ENCODE peak calls at places on chromosomes 11 and 22, in seven cellular contexts. One of them, this sample, is unnamed.

GRCh38 chr22:36395061-36395849 is 7.5 kb upstream of the MYH9 start:
- DNase-seq in uterus: no peak
- DNase-seq in aorta: no peak
- DNase-seq in adipocyte: no peak
- DNase-seq in SJSA1: no peak
- DNase-seq in naive thymus-derived CD4-positive, alpha-beta T cell: no peak
- DNase-seq in heart left ventricle: no peak
- DNase-seq in this sample: no peak

GRCh38 chr11:121723261-121723741 is 270.5 kb upstream of the SORL1-AS1 start:
- DNase-seq in SJSA1: no peak
- DNase-seq in aorta: peak; percentile 52
- DNase-seq in uterus: peak; percentile 49
- DNase-seq in adipocyte: peak; percentile 65
- DNase-seq in heart left ventricle: peak; percentile 45
- DNase-seq in naive thymus-derived CD4-positive, alpha-beta T cell: no peak
- DNase-seq in this sample: peak; percentile 47

GRCh38 chr22:39123811-39124668 is 27.0 kb downstream of the APOBEC3H start:
- DNase-seq in SJSA1: no peak
- DNase-seq in aorta: no peak
- DNase-seq in heart left ventricle: no peak
- DNase-seq in naive thymus-derived CD4-positive, alpha-beta T cell: no peak
- DNase-seq in adipocyte: no peak
- DNase-seq in uterus: no peak
- DNase-seq in this sample: no peak

GRCh38 chr11:79013509-79013908 is 427.3 kb downstream of the TENM4 start:
- DNase-seq in aorta: no peak
- DNase-seq in adipocyte: peak; percentile 3
- DNase-seq in SJSA1: no peak
- DNase-seq in uterus: no peak
- DNase-seq in naive thymus-derived CD4-positive, alpha-beta T cell: no peak
- DNase-seq in heart left ventricle: no peak
- DNase-seq in this sample: no peak

GRCh38 chr22:40216041-40216756 is 38.5 kb downstream of the TNRC6B start:
- DNase-seq in naive thymus-derived CD4-positive, alpha-beta T cell: no peak
- DNase-seq in uterus: no peak
- DNase-seq in heart left ventricle: no peak
- DNase-seq in SJSA1: no peak
- DNase-seq in adipocyte: no peak
- DNase-seq in aorta: no peak
- DNase-seq in this sample: no peak

GRCh38 chr11:31106326-31106725 is 263.2 kb downstream of the DCDC1 start:
- DNase-seq in uterus: no peak
- DNase-seq in aorta: no peak
- DNase-seq in heart left ventricle: no peak
- DNase-seq in naive thymus-derived CD4-positive, alpha-beta T cell: no peak
- DNase-seq in SJSA1: no peak
- DNase-seq in adipocyte: no peak
- DNase-seq in this sample: no peak

GRCh38 chr11:12535321-12535720 is 138.9 kb upstream of the TEAD1 start:
- DNase-seq in uterus: no peak
- DNase-seq in aorta: no peak
- DNase-seq in SJSA1: no peak
- DNase-seq in heart left ventricle: no peak
- DNase-seq in adipocyte: no peak
- DNase-seq in naive thymus-derived CD4-positive, alpha-beta T cell: no peak
- DNase-seq in this sample: no peak

GRCh38 chr11:13303668-13304649 is 26.4 kb downstream of the BMAL1 start:
- DNase-seq in heart left ventricle: no peak
- DNase-seq in adipocyte: no peak
- DNase-seq in aorta: peak; percentile 61
- DNase-seq in naive thymus-derived CD4-positive, alpha-beta T cell: no peak
- DNase-seq in uterus: no peak
- DNase-seq in SJSA1: no peak
- DNase-seq in this sample: no peak

GRCh38 chr22:31230871-31231621 is 18.9 kb downstream of the LIMK2 start:
- DNase-seq in uterus: no peak
- DNase-seq in naive thymus-derived CD4-positive, alpha-beta T cell: peak; percentile 53
- DNase-seq in heart left ventricle: no peak
- DNase-seq in SJSA1: peak; percentile 38
- DNase-seq in aorta: no peak
- DNase-seq in adipocyte: peak; percentile 84
- DNase-seq in this sample: no peak

GRCh38 chr11:57308426-57309060 is 16.2 kb downstream of the TNKS1BP1 start:
- DNase-seq in naive thymus-derived CD4-positive, alpha-beta T cell: no peak
- DNase-seq in uterus: no peak
- DNase-seq in heart left ventricle: no peak
- DNase-seq in aorta: no peak
- DNase-seq in adipocyte: no peak
- DNase-seq in SJSA1: no peak
- DNase-seq in this sample: no peak

GRCh38 chr22:35446365-35446764 is 46.4 kb downstream of the MCM5 start:
- DNase-seq in aorta: no peak
- DNase-seq in naive thymus-derived CD4-positive, alpha-beta T cell: no peak
- DNase-seq in heart left ventricle: no peak
- DNase-seq in uterus: peak; percentile 78
- DNase-seq in adipocyte: peak; percentile 85
- DNase-seq in SJSA1: peak; percentile 55
- DNase-seq in this sample: no peak

GRCh38 chr22:45445031-45445710 is 31.7 kb downstream of the RIBC2 start:
- DNase-seq in uterus: no peak
- DNase-seq in heart left ventricle: no peak
- DNase-seq in SJSA1: no peak
- DNase-seq in naive thymus-derived CD4-positive, alpha-beta T cell: no peak
- DNase-seq in adipocyte: no peak
- DNase-seq in aorta: no peak
- DNase-seq in this sample: peak; percentile 28

GRCh38 chr11:47714554-47715081 is 551 bp downstream of the AGBL2 start:
- DNase-seq in SJSA1: no peak
- DNase-seq in naive thymus-derived CD4-positive, alpha-beta T cell: no peak
- DNase-seq in heart left ventricle: no peak
- DNase-seq in aorta: no peak
- DNase-seq in uterus: peak; percentile 20
- DNase-seq in adipocyte: peak; percentile 67
- DNase-seq in this sample: peak; percentile 26

GRCh38 chr11:3841426-3842304 is 906 bp upstream of the RHOG start:
- DNase-seq in naive thymus-derived CD4-positive, alpha-beta T cell: peak; percentile 95
- DNase-seq in adipocyte: peak; percentile 95
- DNase-seq in aorta: peak; percentile 92
- DNase-seq in heart left ventricle: peak; percentile 87
- DNase-seq in SJSA1: peak; percentile 93
- DNase-seq in uterus: peak; percentile 88
- DNase-seq in this sample: peak; percentile 91

GRCh38 chr11:77073328-77074001 is 6.7 kb downstream of the CAPN5 start:
- DNase-seq in SJSA1: peak; percentile 85
- DNase-seq in naive thymus-derived CD4-positive, alpha-beta T cell: no peak
- DNase-seq in aorta: peak; percentile 92
- DNase-seq in uterus: peak; percentile 94
- DNase-seq in heart left ventricle: peak; percentile 90
- DNase-seq in adipocyte: peak; percentile 98
- DNase-seq in this sample: peak; percentile 90

GRCh38 chr11:77072851-77073327 is 6.1 kb downstream of the CAPN5 start:
- DNase-seq in SJSA1: no peak
- DNase-seq in naive thymus-derived CD4-positive, alpha-beta T cell: no peak
- DNase-seq in aorta: no peak
- DNase-seq in heart left ventricle: no peak
- DNase-seq in adipocyte: no peak
- DNase-seq in uterus: no peak
- DNase-seq in this sample: no peak

GRCh38 chr11:77075425-77075905 is 8.7 kb downstream of the CAPN5 start:
- DNase-seq in SJSA1: no peak
- DNase-seq in heart left ventricle: no peak
- DNase-seq in uterus: no peak
- DNase-seq in adipocyte: no peak
- DNase-seq in naive thymus-derived CD4-positive, alpha-beta T cell: no peak
- DNase-seq in aorta: no peak
- DNase-seq in this sample: peak; percentile 29

GRCh38 chr11:77074626-77075221 is 8.0 kb downstream of the CAPN5 start:
- DNase-seq in SJSA1: no peak
- DNase-seq in naive thymus-derived CD4-positive, alpha-beta T cell: no peak
- DNase-seq in aorta: no peak
- DNase-seq in heart left ventricle: no peak
- DNase-seq in adipocyte: no peak
- DNase-seq in uterus: peak; percentile 17
- DNase-seq in this sample: no peak

GRCh38 chr11:77074205-77074604 is 7.4 kb downstream of the CAPN5 start:
- DNase-seq in uterus: peak; percentile 32
- DNase-seq in SJSA1: no peak
- DNase-seq in aorta: peak; percentile 44
- DNase-seq in heart left ventricle: no peak
- DNase-seq in adipocyte: peak; percentile 8
- DNase-seq in naive thymus-derived CD4-positive, alpha-beta T cell: no peak
- DNase-seq in this sample: no peak
- H3K4me3 ChIP-seq in uterus: no peak overlapping the region
- H3K4me3 ChIP-seq in SJSA1: no peak overlapping the region
- H3K4me3 ChIP-seq in aorta: no peak overlapping the region
- H3K4me3 ChIP-seq in heart left ventricle: no peak overlapping the region
- H3K4me3 ChIP-seq in adipocyte: peak overlapping the region; percentile 42
- H3K4me3 ChIP-seq in naive thymus-derived CD4-positive, alpha-beta T cell: no peak overlapping the region
- H3K4me3 ChIP-seq in this sample: no peak overlapping the region

DNA sequence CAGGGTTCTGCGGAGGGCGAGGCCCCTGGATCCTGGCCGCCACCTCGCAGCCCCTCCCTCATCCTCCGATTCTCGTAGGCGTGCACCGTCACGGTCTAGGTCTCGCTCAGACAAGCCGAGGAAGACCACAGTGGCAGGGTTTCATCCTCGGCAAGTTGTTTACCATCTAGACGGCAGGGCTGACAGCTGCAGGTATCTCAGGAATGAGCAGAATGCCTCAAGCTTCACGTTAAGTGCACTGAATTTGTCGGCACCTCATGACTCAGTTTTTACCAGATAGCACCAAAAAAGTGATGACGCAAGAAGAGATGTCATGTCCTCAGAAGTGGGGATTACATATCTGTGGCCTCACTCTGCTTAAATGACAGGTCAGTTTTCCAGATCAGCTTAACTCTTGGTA is 35.1 kb downstream of the WT1 start:
- DNase-seq in uterus: no peak
- DNase-seq in SJSA1: no peak
- DNase-seq in naive thymus-derived CD4-positive, alpha-beta T cell: no peak
- DNase-seq in adipocyte: no peak
- DNase-seq in heart left ventricle: no peak
- DNase-seq in aorta: no peak
- DNase-seq in this sample: no peak
- H3K4me1 ChIP-seq in uterus: no peaks in the 10 kb centered on the region
- H3K4me1 ChIP-seq in SJSA1: no peaks in the 10 kb centered on the region
- H3K4me1 ChIP-seq in naive thymus-derived CD4-positive, alpha-beta T cell: no peaks in the 10 kb centered on the region
- H3K4me1 ChIP-seq in adipocyte: no peaks in the 10 kb centered on the region
- H3K4me1 ChIP-seq in heart left ventricle: no peaks in the 10 kb centered on the region
- H3K4me1 ChIP-seq in aorta: no peaks in the 10 kb centered on the region
- H3K4me1 ChIP-seq in this sample: no peaks in the 10 kb centered on the region

GRCh38 chr11:117816846-117817212 is 7.7 kb downstream of the FXYD2 start:
- DNase-seq in adipocyte: no peak
- DNase-seq in naive thymus-derived CD4-positive, alpha-beta T cell: no peak
- DNase-seq in aorta: peak; percentile 67
- DNase-seq in SJSA1: no peak
- DNase-seq in heart left ventricle: no peak
- DNase-seq in uterus: no peak
- DNase-seq in this sample: peak; percentile 52

GRCh38 chr11:117814204-117814765 is 10.3 kb downstream of the FXYD2 start:
- DNase-seq in aorta: peak; percentile 21
- DNase-seq in adipocyte: no peak
- DNase-seq in naive thymus-derived CD4-positive, alpha-beta T cell: no peak
- DNase-seq in SJSA1: no peak
- DNase-seq in heart left ventricle: no peak
- DNase-seq in uterus: no peak
- DNase-seq in this sample: no peak

GRCh38 chr11:117816151-117816741 is 8.3 kb downstream of the FXYD2 start:
- DNase-seq in uterus: peak; percentile 60
- DNase-seq in SJSA1: peak; percentile 10
- DNase-seq in aorta: peak; percentile 58
- DNase-seq in heart left ventricle: peak; percentile 36
- DNase-seq in adipocyte: peak; percentile 37
- DNase-seq in naive thymus-derived CD4-positive, alpha-beta T cell: no peak
- DNase-seq in this sample: peak; percentile 54

GRCh38 chr11:117814766-117815261 is 9.7 kb downstream of the FXYD2 start:
- DNase-seq in SJSA1: no peak
- DNase-seq in adipocyte: no peak
- DNase-seq in aorta: peak; percentile 76
- DNase-seq in naive thymus-derived CD4-positive, alpha-beta T cell: peak; percentile 74
- DNase-seq in heart left ventricle: peak; percentile 50
- DNase-seq in uterus: peak; percentile 69
- DNase-seq in this sample: peak; percentile 82

DNA sequence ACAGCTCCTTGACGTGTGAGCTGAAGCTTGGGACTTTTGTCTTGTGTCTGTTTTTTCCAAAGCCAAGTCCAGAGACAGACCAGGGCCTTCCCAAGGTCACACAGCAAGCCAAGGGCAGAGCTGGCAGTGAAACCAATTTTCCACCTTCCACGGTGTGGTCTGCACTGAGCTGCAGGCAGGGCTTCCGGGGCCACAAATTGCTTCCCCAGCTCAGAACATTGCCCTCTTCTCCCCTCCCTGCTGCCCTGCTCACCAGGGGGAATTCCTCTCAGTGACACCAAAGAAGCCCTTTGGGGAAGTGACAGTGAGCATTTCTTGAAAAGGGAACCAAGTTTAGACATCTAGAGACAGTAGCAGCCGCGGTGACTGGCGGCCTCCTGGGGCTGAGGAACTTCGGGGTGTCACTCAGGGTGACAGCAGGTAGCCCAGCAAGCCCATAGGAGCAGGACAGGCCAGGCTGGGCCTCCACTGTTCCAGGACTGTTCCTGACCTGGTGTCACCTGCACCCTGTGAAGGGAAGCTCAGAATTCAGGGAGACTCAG is 9.2 kb downstream of the FXYD2 start:
- DNase-seq in heart left ventricle: peak; percentile 52
- DNase-seq in adipocyte: no peak
- DNase-seq in aorta: peak; percentile 75
- DNase-seq in SJSA1: no peak
- DNase-seq in naive thymus-derived CD4-positive, alpha-beta T cell: peak; percentile 58
- DNase-seq in uterus: no peak
- DNase-seq in this sample: no peak
- H3K4me3 ChIP-seq in heart left ventricle: no peak overlapping the region
- H3K4me3 ChIP-seq in adipocyte: no peak overlapping the region
- H3K4me3 ChIP-seq in aorta: no peak overlapping the region
- H3K4me3 ChIP-seq in SJSA1: no peak overlapping the region
- H3K4me3 ChIP-seq in naive thymus-derived CD4-positive, alpha-beta T cell: peak overlapping the region; percentile 49
- H3K4me3 ChIP-seq in uterus: no peak overlapping the region
- H3K4me3 ChIP-seq in this sample: no peak overlapping the region

DNA sequence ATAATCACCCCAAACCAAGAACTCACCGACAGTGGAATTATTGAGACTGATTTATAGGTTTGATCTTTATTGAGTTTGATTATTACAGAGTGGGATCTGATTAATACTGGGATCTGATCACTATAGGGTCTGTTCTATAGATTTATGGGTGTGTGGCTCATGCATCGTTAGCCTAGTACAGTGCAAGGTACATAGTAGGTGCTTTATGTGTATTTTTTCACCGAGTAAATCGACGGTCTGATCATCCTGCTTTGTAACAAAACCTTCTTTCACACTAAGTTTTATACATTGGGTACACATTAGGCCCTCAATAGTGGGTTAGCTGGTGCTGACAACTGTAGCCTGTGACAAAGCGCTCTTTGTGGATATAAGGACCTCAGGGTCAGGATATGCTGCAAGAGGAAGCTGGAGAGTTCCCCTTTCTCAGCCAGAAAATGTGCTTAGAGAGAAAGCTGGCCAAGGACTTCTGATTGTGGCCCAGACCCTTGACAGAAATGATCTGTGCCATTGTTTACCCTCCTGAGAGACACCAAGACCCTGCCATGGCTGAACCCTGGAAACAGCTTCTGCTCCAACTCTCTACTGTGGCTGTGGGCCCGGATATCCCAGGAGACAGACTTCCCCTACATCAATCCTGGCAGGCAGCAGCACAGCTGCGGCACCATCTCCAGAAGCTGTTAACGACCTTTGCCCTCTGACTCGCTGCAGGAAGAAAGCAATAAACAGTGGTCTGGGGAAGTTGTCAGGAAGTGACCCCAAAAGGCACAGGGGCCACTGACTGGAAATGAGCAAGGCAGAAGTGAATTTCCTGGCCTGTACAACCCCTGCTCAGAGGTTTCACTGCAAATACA is 16.1 kb upstream of the TPP1 start:
- DNase-seq in uterus: peak; percentile 65
- DNase-seq in SJSA1: no peak
- DNase-seq in naive thymus-derived CD4-positive, alpha-beta T cell: no peak
- DNase-seq in aorta: no peak
- DNase-seq in heart left ventricle: peak; percentile 77
- DNase-seq in adipocyte: no peak
- DNase-seq in this sample: peak; percentile 81
- H3K4me1 ChIP-seq in uterus: peaks cover 18% of the 10 kb centered on the region
- H3K4me1 ChIP-seq in SJSA1: no peaks in the 10 kb centered on the region
- H3K4me1 ChIP-seq in naive thymus-derived CD4-positive, alpha-beta T cell: no peaks in the 10 kb centered on the region
- H3K4me1 ChIP-seq in aorta: no peaks in the 10 kb centered on the region
- H3K4me1 ChIP-seq in heart left ventricle: peaks cover 30% of the 10 kb centered on the region
- H3K4me1 ChIP-seq in adipocyte: peaks cover 22% of the 10 kb centered on the region
- H3K4me1 ChIP-seq in this sample: peaks cover 4% of the 10 kb centered on the region

This sample was measured in psoas muscle.